ENCODE peak calls at places on chromosomes 11 and 22, in four cellular contexts. One of them, this sample, is unnamed.

GRCh38 chr11:34988294-34989255 is 72.2 kb downstream of the PDHX start:
- DNase-seq in sigmoid colon: no peak
- DNase-seq in A549: no peak
- DNase-seq in heart left ventricle: no peak
- DNase-seq in this sample: no peak

GRCh38 chr11:116109228-116109627 is 605.0 kb upstream of the CADM1 start:
- DNase-seq in heart left ventricle: no peak
- DNase-seq in A549: peak; percentile 16
- DNase-seq in sigmoid colon: no peak
- DNase-seq in this sample: no peak

GRCh38 chr22:50729391-50730012 is 8.5 kb upstream of the ACR start:
- DNase-seq in sigmoid colon: peak; percentile 59
- DNase-seq in A549: no peak
- DNase-seq in heart left ventricle: peak; percentile 56
- DNase-seq in this sample: no peak

GRCh38 chr11:47259178-47259977 is 1.6 kb downstream of the NR1H3 start:
- DNase-seq in sigmoid colon: no peak
- DNase-seq in A549: peak; percentile 58
- DNase-seq in heart left ventricle: no peak
- DNase-seq in this sample: no peak

GRCh38 chr11:46889689-46890475 is 28.5 kb downstream of the LRP4 start:
- DNase-seq in sigmoid colon: peak; percentile 81
- DNase-seq in heart left ventricle: no peak
- DNase-seq in A549: peak; percentile 75
- DNase-seq in this sample: peak; percentile 56

GRCh38 chr11:1827095-1827797 is 7.5 kb upstream of the SYT8 start:
- DNase-seq in heart left ventricle: peak; percentile 73
- DNase-seq in A549: peak; percentile 41
- DNase-seq in sigmoid colon: peak; percentile 72
- DNase-seq in this sample: no peak

GRCh38 chr11:46977038-46977818 is 40.7 kb downstream of the CSTPP1 start:
- DNase-seq in A549: no peak
- DNase-seq in sigmoid colon: no peak
- DNase-seq in heart left ventricle: no peak
- DNase-seq in this sample: no peak

GRCh38 chr11:78688460-78688859 is 113.8 kb upstream of the NARS2 start:
- DNase-seq in A549: no peak
- DNase-seq in heart left ventricle: no peak
- DNase-seq in sigmoid colon: no peak
- DNase-seq in this sample: no peak

GRCh38 chr22:46007848-46008261 is 30.9 kb upstream of the WNT7B start:
- DNase-seq in A549: no peak
- DNase-seq in heart left ventricle: peak; percentile 89
- DNase-seq in sigmoid colon: peak; percentile 96
- DNase-seq in this sample: no peak

GRCh38 chr11:64810891-64811272 is 531 bp upstream of the MEN1 start:
- DNase-seq in A549: no peak
- DNase-seq in sigmoid colon: peak; percentile 65
- DNase-seq in heart left ventricle: no peak
- DNase-seq in this sample: no peak

GRCh38 chr22:22400099-22400498 is 108.4 kb downstream of the ZNF280B start:
- DNase-seq in sigmoid colon: no peak
- DNase-seq in A549: no peak
- DNase-seq in heart left ventricle: no peak
- DNase-seq in this sample: no peak

GRCh38 chr22:22403306-22403705 is 105.2 kb downstream of the ZNF280B start:
- DNase-seq in sigmoid colon: no peak
- DNase-seq in A549: no peak
- DNase-seq in heart left ventricle: no peak
- DNase-seq in this sample: no peak

GRCh38 chr22:22401381-22401780 is 107.2 kb downstream of the ZNF280B start:
- DNase-seq in sigmoid colon: no peak
- DNase-seq in heart left ventricle: no peak
- DNase-seq in A549: no peak
- DNase-seq in this sample: no peak

GRCh38 chr22:22398530-22399327 is 109.8 kb downstream of the ZNF280B start:
- DNase-seq in heart left ventricle: no peak
- DNase-seq in sigmoid colon: no peak
- DNase-seq in A549: no peak
- DNase-seq in this sample: no peak

GRCh38 chr22:22400964-22401363 is 107.6 kb downstream of the ZNF280B start:
- DNase-seq in A549: no peak
- DNase-seq in sigmoid colon: no peak
- DNase-seq in heart left ventricle: no peak
- DNase-seq in this sample: no peak
- TF ChIP-seq POLR2A in A549: no peak
- TF ChIP-seq POLR2A in sigmoid colon: no peak
- TF ChIP-seq POLR2A in heart left ventricle: no peak
- TF ChIP-seq POLR2A in this sample: no peak

DNA sequence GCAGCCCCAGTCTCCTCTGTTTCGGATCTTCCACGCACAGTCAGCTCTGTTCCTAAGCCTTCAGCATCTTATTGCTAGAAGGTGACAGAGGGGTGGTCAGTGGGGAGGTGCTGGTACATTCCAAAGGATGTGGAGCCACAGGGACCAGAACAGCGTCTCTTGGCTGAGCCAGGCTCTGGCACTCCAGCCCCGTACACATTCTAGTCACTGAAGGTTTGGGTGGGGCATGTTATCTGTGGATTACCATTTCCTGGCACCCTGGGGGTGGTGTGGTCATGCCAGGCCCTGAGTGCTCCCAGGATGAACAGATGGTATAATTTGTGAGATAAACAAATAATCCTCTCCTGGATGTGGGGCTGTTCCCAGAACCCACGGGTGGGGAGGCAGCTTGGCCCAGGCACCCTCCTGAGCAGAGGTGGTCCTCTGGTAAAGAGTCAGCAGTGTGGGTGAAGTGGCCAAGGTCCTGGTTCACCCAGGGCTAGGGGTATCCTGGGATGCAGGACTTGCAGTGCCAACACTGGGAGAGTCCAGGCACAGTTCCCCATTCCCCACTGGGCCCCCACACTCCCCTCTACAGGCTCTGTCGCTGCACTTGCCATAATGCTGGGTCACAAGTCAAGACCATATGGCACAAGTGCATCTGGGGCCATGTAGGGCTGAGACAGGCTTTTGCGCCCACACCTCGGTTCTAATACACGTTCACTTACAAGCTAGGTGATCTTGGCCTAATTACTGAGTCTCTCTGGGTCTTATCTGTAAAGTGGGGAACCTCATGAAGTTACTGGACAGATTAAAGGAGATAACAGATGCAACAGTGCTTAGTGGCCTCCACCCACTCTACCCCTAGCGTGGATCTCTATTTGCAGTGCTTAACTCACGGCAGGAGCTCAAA is 33.0 kb downstream of the DKK3 start:
- DNase-seq in A549: no peak
- DNase-seq in heart left ventricle: no peak
- DNase-seq in sigmoid colon: no peak
- DNase-seq in this sample: no peak
- TF ChIP-seq POLR2A in A549: no peak
- TF ChIP-seq POLR2A in heart left ventricle: no peak
- TF ChIP-seq POLR2A in sigmoid colon: no peak
- TF ChIP-seq POLR2A in this sample: no peak

GRCh38 chr11:95044010-95044409 is 5.2 kb upstream of the KDM4F start:
- DNase-seq in A549: no peak
- DNase-seq in sigmoid colon: no peak
- DNase-seq in heart left ventricle: no peak
- DNase-seq in this sample: no peak

GRCh38 chr11:95042239-95042638 is 7.0 kb upstream of the KDM4F start:
- DNase-seq in A549: no peak
- DNase-seq in sigmoid colon: no peak
- DNase-seq in heart left ventricle: no peak
- DNase-seq in this sample: no peak

GRCh38 chr11:95045791-95046190 is 3.4 kb upstream of the KDM4F start:
- DNase-seq in sigmoid colon: no peak
- DNase-seq in A549: no peak
- DNase-seq in heart left ventricle: no peak
- DNase-seq in this sample: no peak

GRCh38 chr11:95042906-95043305 is 6.3 kb upstream of the KDM4F start:
- DNase-seq in heart left ventricle: no peak
- DNase-seq in sigmoid colon: no peak
- DNase-seq in A549: no peak
- DNase-seq in this sample: no peak
- TF ChIP-seq POLR2A in heart left ventricle: no peak
- TF ChIP-seq POLR2A in sigmoid colon: no peak
- TF ChIP-seq POLR2A in A549: no peak
- TF ChIP-seq POLR2A in this sample: no peak

GRCh38 chr11:124746621-124747243 is 5.3 kb downstream of the VSIG2 start:
- DNase-seq in sigmoid colon: no peak
- DNase-seq in heart left ventricle: peak; percentile 89
- DNase-seq in A549: peak; percentile 84
- DNase-seq in this sample: peak; percentile 94
- TF ChIP-seq POLR2A in sigmoid colon: peak; percentile 64
- TF ChIP-seq POLR2A in heart left ventricle: no peak
- TF ChIP-seq POLR2A in A549: no peak
- TF ChIP-seq POLR2A in this sample: no peak

GRCh38 chr11:70204466-70204799 is 1.3 kb downstream of the FADD start:
- DNase-seq in heart left ventricle: no peak
- DNase-seq in sigmoid colon: no peak
- DNase-seq in A549: no peak
- DNase-seq in this sample: no peak

GRCh38 chr11:70201876-70202861 is 927 bp upstream of the FADD start:
- DNase-seq in A549: no peak
- DNase-seq in sigmoid colon: no peak
- DNase-seq in heart left ventricle: no peak
- DNase-seq in this sample: no peak

GRCh38 chr11:70202898-70203748 is at the start of gene FADD:
- DNase-seq in A549: peak; percentile 93
- DNase-seq in sigmoid colon: peak; percentile 94
- DNase-seq in heart left ventricle: peak; percentile 94
- DNase-seq in this sample: peak; percentile 83

GRCh38 chr11:70205049-70205725 is 2.1 kb downstream of the FADD start:
- DNase-seq in heart left ventricle: no peak
- DNase-seq in A549: no peak
- DNase-seq in sigmoid colon: no peak
- DNase-seq in this sample: no peak

DNA sequence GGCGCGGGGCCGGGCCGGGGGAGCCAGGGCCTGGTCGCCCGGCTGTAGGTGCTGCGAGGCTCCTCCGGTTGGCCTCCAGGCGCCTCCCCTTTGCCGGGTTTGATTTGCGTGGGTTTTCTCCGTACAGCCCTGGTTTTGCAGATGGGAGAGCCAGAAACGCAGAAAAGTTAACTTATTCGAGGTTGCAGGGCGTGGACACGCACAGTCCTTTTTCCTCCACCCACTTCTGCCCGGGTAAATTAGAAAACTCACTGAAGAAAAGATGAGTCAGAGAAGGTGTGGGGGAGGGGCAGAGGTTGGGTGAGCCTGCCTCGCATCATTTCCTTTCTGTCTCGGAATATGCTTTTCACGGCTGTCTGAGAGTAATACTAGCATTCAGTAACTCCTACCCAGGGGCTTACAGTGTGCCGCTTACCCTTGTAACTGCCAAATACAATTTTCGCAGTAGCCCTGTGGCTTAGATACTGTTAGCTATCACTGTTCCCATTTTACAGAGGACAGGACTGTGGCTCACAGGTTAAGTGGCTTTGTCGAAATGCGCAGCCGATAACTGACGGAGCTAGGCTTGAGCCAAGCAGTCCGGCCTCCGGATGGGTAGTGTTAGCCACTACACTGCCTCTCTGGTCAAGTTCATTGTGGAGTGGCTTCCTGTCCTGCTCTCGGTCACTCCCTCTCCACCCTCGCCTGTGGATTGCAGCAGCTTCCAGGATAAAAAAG is 811 bp downstream of the FADD start:
- DNase-seq in A549: peak; percentile 56
- DNase-seq in heart left ventricle: no peak
- DNase-seq in sigmoid colon: peak; percentile 79
- DNase-seq in this sample: no peak
- TF ChIP-seq POLR2A in A549: no peak
- TF ChIP-seq POLR2A in heart left ventricle: no peak
- TF ChIP-seq POLR2A in sigmoid colon: no peak
- TF ChIP-seq POLR2A in this sample: no peak

DNA sequence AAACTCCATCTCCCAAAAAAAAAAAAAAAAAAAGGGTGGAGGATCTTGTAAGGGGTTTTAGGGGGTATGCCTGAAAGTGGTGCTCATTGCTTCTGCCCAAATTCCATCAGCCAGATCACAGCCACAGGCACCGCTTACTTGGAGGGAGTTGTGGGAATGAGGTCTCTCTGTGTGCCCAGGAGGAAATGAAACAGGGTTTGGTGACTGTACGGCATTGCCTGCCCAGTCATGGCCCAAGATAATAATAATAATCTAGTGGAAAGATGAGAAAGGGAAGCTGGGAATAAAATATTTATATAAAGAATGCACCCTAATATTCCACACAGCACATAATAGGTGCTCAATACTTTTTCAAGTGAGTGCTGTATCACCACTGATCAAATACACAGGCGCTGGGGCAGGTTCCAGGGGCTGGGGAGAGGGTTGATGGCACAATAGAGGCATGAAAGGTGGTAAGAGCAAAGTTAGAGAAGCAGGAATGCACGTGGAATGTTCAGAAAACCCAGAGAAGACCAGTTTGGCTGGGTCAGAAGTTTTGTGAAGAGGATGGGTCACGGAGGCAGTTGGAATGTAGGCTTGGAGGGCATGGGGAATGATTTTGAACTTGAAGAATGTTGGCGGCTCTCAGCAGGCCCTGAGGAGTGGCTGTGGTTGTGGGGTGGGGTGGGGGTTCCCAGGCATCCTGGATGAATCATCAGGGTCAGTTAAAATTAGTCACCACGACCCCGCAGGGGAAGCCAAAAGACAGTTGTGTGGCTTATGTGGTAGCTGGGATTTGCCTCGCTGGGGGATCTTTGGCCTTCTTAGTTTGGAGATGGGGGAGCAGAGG is 12.5 kb upstream of the MB start:
- DNase-seq in A549: peak; percentile 93
- DNase-seq in sigmoid colon: peak; percentile 91
- DNase-seq in heart left ventricle: peak; percentile 77
- DNase-seq in this sample: no peak
- TF ChIP-seq POLR2A in A549: no peak
- TF ChIP-seq POLR2A in sigmoid colon: no peak
- TF ChIP-seq POLR2A in heart left ventricle: no peak
- TF ChIP-seq POLR2A in this sample: no peak

GRCh38 chr11:119701591-119702260 is 27.3 kb downstream of the NECTIN1 start:
- DNase-seq in heart left ventricle: no peak
- DNase-seq in sigmoid colon: no peak
- DNase-seq in A549: no peak
- DNase-seq in this sample: no peak
- TF ChIP-seq POLR2A in heart left ventricle: no peak
- TF ChIP-seq POLR2A in sigmoid colon: no peak
- TF ChIP-seq POLR2A in A549: no peak
- TF ChIP-seq POLR2A in this sample: no peak

This sample was measured in GM12892.